ENCODE peak calls at places on chromosomes 3 and 15, in six cellular contexts. One of them, this sample, is unnamed.

GRCh38 chr3:111776844-111777483 is 82.1 kb upstream of the PHLDB2 start:
- DNase-seq in OCI-LY7: no peak
- DNase-seq in A549: no peak
- DNase-seq in fibroblast of lung: no peak
- DNase-seq in PC-3: no peak
- DNase-seq in H9: no peak
- DNase-seq in this sample: no peak

GRCh38 chr15:80849308-80849707 is 70.1 kb downstream of the CEMIP start:
- DNase-seq in OCI-LY7: no peak
- DNase-seq in A549: peak; percentile 41
- DNase-seq in fibroblast of lung: peak; percentile 94
- DNase-seq in PC-3: peak; percentile 93
- DNase-seq in H9: no peak
- DNase-seq in this sample: no peak

GRCh38 chr3:150635526-150635925 is 32.4 kb downstream of the SELENOT start:
- DNase-seq in OCI-LY7: peak; percentile 38
- DNase-seq in A549: no peak
- DNase-seq in fibroblast of lung: peak; percentile 6
- DNase-seq in PC-3: no peak
- DNase-seq in H9: no peak
- DNase-seq in this sample: peak; percentile 46

GRCh38 chr15:97791824-97792792 is 168.4 kb upstream of the ARRDC4 start:
- DNase-seq in OCI-LY7: no peak
- DNase-seq in A549: no peak
- DNase-seq in fibroblast of lung: peak; percentile 6
- DNase-seq in PC-3: no peak
- DNase-seq in H9: peak; percentile 47
- DNase-seq in this sample: no peak

GRCh38 chr15:74775132-74775562 is 6.7 kb upstream of the CSK start:
- DNase-seq in OCI-LY7: peak; percentile 66
- DNase-seq in A549: no peak
- DNase-seq in fibroblast of lung: no peak
- DNase-seq in PC-3: no peak
- DNase-seq in H9: no peak
- DNase-seq in this sample: no peak

GRCh38 chr15:25090073-25090733 is 135.4 kb downstream of the SNRPN start:
- DNase-seq in OCI-LY7: no peak
- DNase-seq in A549: no peak
- DNase-seq in fibroblast of lung: no peak
- DNase-seq in PC-3: no peak
- DNase-seq in H9: peak; percentile 11
- DNase-seq in this sample: no peak

GRCh38 chr3:158103956-158104338 is 2.3 kb downstream of the SHOX2 start:
- DNase-seq in OCI-LY7: no peak
- DNase-seq in A549: no peak
- DNase-seq in fibroblast of lung: no peak
- DNase-seq in PC-3: no peak
- DNase-seq in H9: peak; percentile 52
- DNase-seq in this sample: no peak

GRCh38 chr3:112056451-112056929 is 22.0 kb downstream of the TMPRSS7 start:
- DNase-seq in OCI-LY7: no peak
- DNase-seq in A549: peak; percentile 26
- DNase-seq in fibroblast of lung: peak; percentile 89
- DNase-seq in PC-3: peak; percentile 82
- DNase-seq in H9: no peak
- DNase-seq in this sample: no peak

GRCh38 chr3:43792904-43793303 is 102.2 kb downstream of the ABHD5 start:
- DNase-seq in OCI-LY7: no peak
- DNase-seq in A549: no peak
- DNase-seq in fibroblast of lung: no peak
- DNase-seq in PC-3: peak; percentile 8
- DNase-seq in H9: peak; percentile 27
- DNase-seq in this sample: no peak

GRCh38 chr15:23497710-23498111 is 50.7 kb upstream of the GOLGA6L2 start:
- DNase-seq in OCI-LY7: peak; percentile 12
- DNase-seq in A549: peak; percentile 54
- DNase-seq in fibroblast of lung: no peak
- DNase-seq in PC-3: peak; percentile 34
- DNase-seq in H9: no peak
- DNase-seq in this sample: no peak

GRCh38 chr3:10602769-10603768 is 97.7 kb upstream of the ATP2B2 start:
- DNase-seq in OCI-LY7: peak; percentile 74
- DNase-seq in A549: no peak
- DNase-seq in fibroblast of lung: no peak
- DNase-seq in PC-3: no peak
- DNase-seq in H9: no peak
- DNase-seq in this sample: no peak

GRCh38 chr15:60935130-60935529 is 294.0 kb downstream of the RORA start:
- DNase-seq in OCI-LY7: no peak
- DNase-seq in A549: no peak
- DNase-seq in fibroblast of lung: no peak
- DNase-seq in PC-3: no peak
- DNase-seq in H9: no peak
- DNase-seq in this sample: no peak

GRCh38 chr3:184742676-184743135 is 30.8 kb upstream of the MAGEF1 start:
- DNase-seq in OCI-LY7: no peak
- DNase-seq in A549: no peak
- DNase-seq in fibroblast of lung: no peak
- DNase-seq in PC-3: no peak
- DNase-seq in H9: no peak
- DNase-seq in this sample: no peak

GRCh38 chr3:124951511-124952390 is 17.2 kb upstream of the MUC13 start:
- DNase-seq in OCI-LY7: no peak
- DNase-seq in A549: no peak
- DNase-seq in fibroblast of lung: peak; percentile 66
- DNase-seq in PC-3: peak; percentile 60
- DNase-seq in H9: no peak
- DNase-seq in this sample: no peak

GRCh38 chr3:23096041-23096440 is 107.1 kb upstream of the UBE2E2 start:
- DNase-seq in OCI-LY7: no peak
- DNase-seq in A549: peak; percentile 25
- DNase-seq in fibroblast of lung: peak; percentile 21
- DNase-seq in PC-3: peak; percentile 22
- DNase-seq in H9: peak; percentile 38
- DNase-seq in this sample: no peak

GRCh38 chr3:105130911-105131310 is 235.8 kb upstream of the ALCAM start:
- DNase-seq in OCI-LY7: no peak
- DNase-seq in A549: no peak
- DNase-seq in fibroblast of lung: no peak
- DNase-seq in PC-3: no peak
- DNase-seq in H9: no peak
- DNase-seq in this sample: no peak

GRCh38 chr3:181705081-181705480 is 6.6 kb upstream of the SOX2 start:
- DNase-seq in OCI-LY7: no peak
- DNase-seq in A549: no peak
- DNase-seq in fibroblast of lung: no peak
- DNase-seq in PC-3: no peak
- DNase-seq in H9: no peak
- DNase-seq in this sample: no peak

GRCh38 chr3:52690560-52690959 is 4.7 kb downstream of the GNL3 start:
- DNase-seq in OCI-LY7: no peak
- DNase-seq in A549: no peak
- DNase-seq in fibroblast of lung: no peak
- DNase-seq in PC-3: no peak
- DNase-seq in H9: no peak
- DNase-seq in this sample: no peak

GRCh38 chr3:170420307-170420821 is 1.7 kb downstream of the CLDN11 start:
- DNase-seq in OCI-LY7: no peak
- DNase-seq in A549: no peak
- DNase-seq in fibroblast of lung: peak; percentile 54
- DNase-seq in PC-3: no peak
- DNase-seq in H9: peak; percentile 59
- DNase-seq in this sample: peak; percentile 55

GRCh38 chr15:38688096-38688495 is 123.5 kb upstream of the RASGRP1 start:
- DNase-seq in OCI-LY7: no peak
- DNase-seq in A549: no peak
- DNase-seq in fibroblast of lung: no peak
- DNase-seq in PC-3: no peak
- DNase-seq in H9: no peak
- DNase-seq in this sample: no peak

GRCh38 chr15:29805043-29805707 is 17.1 kb downstream of the TJP1 start:
- DNase-seq in OCI-LY7: no peak
- DNase-seq in A549: peak; percentile 29
- DNase-seq in fibroblast of lung: peak; percentile 78
- DNase-seq in PC-3: peak; percentile 64
- DNase-seq in H9: no peak
- DNase-seq in this sample: peak; percentile 81

GRCh38 chr3:124034016-124034808 is 42.3 kb upstream of the ROPN1 start:
- DNase-seq in OCI-LY7: no peak
- DNase-seq in A549: no peak
- DNase-seq in fibroblast of lung: peak; percentile 69
- DNase-seq in PC-3: peak; percentile 22
- DNase-seq in H9: peak; percentile 41
- DNase-seq in this sample: peak; percentile 27

GRCh38 chr15:82129769-82130168 is 84.0 kb upstream of the MEX3B start:
- DNase-seq in OCI-LY7: no peak
- DNase-seq in A549: peak; percentile 43
- DNase-seq in fibroblast of lung: peak; percentile 96
- DNase-seq in PC-3: peak; percentile 87
- DNase-seq in H9: no peak
- DNase-seq in this sample: no peak

GRCh38 chr3:134486577-134487041 is 752 bp downstream of the CEP63 start:
- DNase-seq in OCI-LY7: peak; percentile 50
- DNase-seq in A549: peak; percentile 20
- DNase-seq in fibroblast of lung: peak; percentile 52
- DNase-seq in PC-3: peak; percentile 23
- DNase-seq in H9: no peak
- DNase-seq in this sample: peak; percentile 47

DNA sequence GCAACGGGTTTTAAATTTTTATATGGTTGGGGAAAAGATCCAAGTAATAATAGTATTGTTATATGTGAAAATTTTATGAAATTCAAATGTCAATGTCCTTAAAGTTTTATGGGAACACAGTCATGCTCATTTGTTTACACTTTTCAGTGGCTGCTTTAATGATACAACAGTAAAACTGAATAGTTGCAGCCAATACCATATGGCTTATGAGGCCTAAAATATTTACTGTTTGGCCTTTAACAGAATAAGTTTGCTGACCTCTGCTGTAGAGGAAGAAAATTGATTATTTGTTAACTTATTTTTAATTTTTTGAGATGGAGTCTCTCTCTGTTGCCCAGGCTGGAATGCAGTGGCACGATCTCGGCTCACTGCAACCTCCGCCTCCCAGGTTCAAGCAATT is 44.7 kb downstream of the USP50 start:
- DNase-seq in OCI-LY7: no peak
- DNase-seq in A549: no peak
- DNase-seq in fibroblast of lung: no peak
- DNase-seq in PC-3: peak; percentile 4
- DNase-seq in H9: no peak
- DNase-seq in this sample: no peak
- H3K4me2 ChIP-seq in OCI-LY7: no peak overlapping the region
- H3K4me2 ChIP-seq in A549: no peak overlapping the region
- H3K4me2 ChIP-seq in fibroblast of lung: no peak overlapping the region
- H3K4me2 ChIP-seq in PC-3: no peak overlapping the region
- H3K4me2 ChIP-seq in H9: no peak overlapping the region
- H3K4me2 ChIP-seq in this sample: no peak overlapping the region

DNA sequence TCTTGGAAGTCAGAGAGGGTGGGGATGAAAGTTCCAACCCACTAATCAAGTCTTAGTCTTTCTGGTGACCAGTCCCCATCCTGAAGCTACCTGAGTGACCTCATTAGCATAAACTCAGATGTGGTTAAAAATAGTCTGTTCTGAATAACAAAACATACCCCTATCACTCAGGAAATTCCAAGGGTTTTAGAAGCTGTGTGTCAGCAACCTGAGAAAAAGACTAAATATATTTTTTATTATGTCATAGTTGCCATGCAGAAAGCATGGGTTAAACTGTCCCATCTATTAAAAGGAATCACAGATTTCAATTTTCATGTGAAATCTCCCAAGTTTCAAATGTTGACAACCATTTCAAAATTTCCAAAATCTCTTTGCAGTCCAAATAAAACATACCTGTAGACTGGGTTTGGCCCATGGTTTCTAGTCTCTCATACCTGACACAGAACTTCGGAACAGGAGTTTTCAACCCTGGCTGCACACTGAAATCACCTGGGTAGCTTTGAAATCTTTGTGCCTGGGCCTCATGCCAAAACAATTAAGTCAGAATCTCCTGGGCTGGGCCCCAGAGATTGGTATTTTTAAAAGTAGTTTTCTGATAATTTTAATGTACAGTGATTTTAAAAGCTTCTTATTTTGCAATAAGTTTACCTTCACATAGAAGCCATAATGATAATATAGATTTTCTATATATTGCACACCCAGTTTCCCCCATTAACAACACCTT is 476.3 kb downstream of the RBMS3 start:
- DNase-seq in OCI-LY7: no peak
- DNase-seq in A549: no peak
- DNase-seq in fibroblast of lung: peak; percentile 80
- DNase-seq in PC-3: peak; percentile 48
- DNase-seq in H9: no peak
- DNase-seq in this sample: peak; percentile 77
- H3K4me2 ChIP-seq in OCI-LY7: no peak overlapping the region
- H3K4me2 ChIP-seq in A549: no peak overlapping the region
- H3K4me2 ChIP-seq in fibroblast of lung: no peak overlapping the region
- H3K4me2 ChIP-seq in PC-3: peak overlapping the region; percentile 3
- H3K4me2 ChIP-seq in H9: no peak overlapping the region
- H3K4me2 ChIP-seq in this sample: peak overlapping the region; percentile 85

DNA sequence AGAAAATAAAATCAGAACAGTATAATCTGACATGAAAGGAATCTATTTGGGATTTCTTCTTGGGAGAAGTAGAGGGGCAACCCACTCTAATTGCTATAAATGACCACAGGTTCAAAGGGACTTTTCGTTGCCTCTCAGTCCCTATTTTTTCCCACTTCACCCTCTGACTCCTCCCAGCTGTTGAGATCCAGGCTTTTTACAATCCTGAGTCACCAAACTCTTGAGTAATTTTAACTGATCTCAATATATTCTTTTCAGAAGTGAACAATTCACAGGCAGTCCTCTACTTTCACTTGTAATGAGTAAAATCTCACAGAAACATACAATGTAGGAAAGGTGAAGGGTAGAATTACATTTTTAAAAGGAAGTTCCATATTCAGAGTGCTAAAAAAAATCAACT is 44.6 kb downstream of the EIF4E3 start:
- DNase-seq in OCI-LY7: no peak
- DNase-seq in A549: no peak
- DNase-seq in fibroblast of lung: peak; percentile 55
- DNase-seq in PC-3: peak; percentile 77
- DNase-seq in H9: no peak
- DNase-seq in this sample: peak; percentile 17
- H3K4me2 ChIP-seq in OCI-LY7: no peak overlapping the region
- H3K4me2 ChIP-seq in A549: peak overlapping the region; percentile 21
- H3K4me2 ChIP-seq in fibroblast of lung: peak overlapping the region; percentile 79
- H3K4me2 ChIP-seq in PC-3: peak overlapping the region; percentile 72
- H3K4me2 ChIP-seq in H9: no peak overlapping the region
- H3K4me2 ChIP-seq in this sample: no peak overlapping the region

DNA sequence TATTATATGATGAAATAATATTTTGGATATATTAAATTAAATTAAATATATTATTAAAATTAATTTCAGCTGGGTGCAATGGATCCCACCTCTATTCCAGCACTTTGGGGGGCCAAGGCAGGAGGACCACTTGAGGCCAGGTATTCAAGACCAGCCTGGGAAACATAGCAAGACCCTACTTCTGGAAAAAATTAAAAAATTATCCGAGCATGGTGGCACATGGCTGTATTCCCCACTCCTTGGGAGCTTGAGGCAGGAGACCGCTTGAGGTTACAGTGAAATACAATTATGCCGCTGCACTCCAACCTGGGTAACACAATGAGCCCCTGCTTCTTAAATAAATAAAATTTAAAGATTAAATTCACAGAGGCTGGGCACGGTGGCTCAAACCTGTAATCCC is 61.4 kb downstream of the SH3BP5 start:
- DNase-seq in OCI-LY7: no peak
- DNase-seq in A549: no peak
- DNase-seq in fibroblast of lung: no peak
- DNase-seq in PC-3: no peak
- DNase-seq in H9: no peak
- DNase-seq in this sample: no peak
- H3K4me2 ChIP-seq in OCI-LY7: no peak overlapping the region
- H3K4me2 ChIP-seq in A549: no peak overlapping the region
- H3K4me2 ChIP-seq in fibroblast of lung: no peak overlapping the region
- H3K4me2 ChIP-seq in PC-3: no peak overlapping the region
- H3K4me2 ChIP-seq in H9: no peak overlapping the region
- H3K4me2 ChIP-seq in this sample: no peak overlapping the region

This sample was measured in endothelial cell of umbilical vein.